ENCODE peak calls at places on chromosomes 3 and 15, in nine cellular contexts. Y, H, N, R, C, A, D, F and J are unnamed samples.

GRCh38 chr3:196638922-196639516 is 475 bp upstream of the NRROS start:
- DNase-seq in A (peak), F (no peak), H (no peak), D (no peak), Y (no peak), C (no peak), N (no peak), R (no peak), J (no peak)

GRCh38 chr15:97984157-97984556 is 23.7 kb downstream of the ARRDC4 start:
- DNase-seq in N (no peak), R (no peak), A (no peak), C (peak), F (no peak), H (no peak), D (no peak), Y (no peak), J (no peak)

GRCh38 chr3:189683576-189684255 is 52.5 kb downstream of the TP63 start:
- DNase-seq in R (no peak), H (no peak), C (no peak), N (no peak), A (no peak), F (no peak), D (peak), Y (no peak), J (no peak)

GRCh38 chr3:152071924-152072323 is 196.8 kb upstream of the MBNL1 start:
- DNase-seq in F (peak), H (peak), Y (no peak), D (peak), N (no peak), A (peak), R (no peak), C (peak), J (no peak)

GRCh38 chr3:140205598-140205997 is 270.6 kb downstream of the CLSTN2 start:
- DNase-seq in D (no peak), F (no peak), Y (no peak), R (no peak), A (no peak), N (no peak), H (no peak), C (no peak), J (no peak)

GRCh38 chr15:68930268-68931022 is at the start of gene SPESP1:
- DNase-seq in D (peak), H (no peak), C (no peak), Y (peak), N (peak), A (no peak), R (peak), F (peak), J (no peak)

GRCh38 chr15:55319537-55320325 is 709 bp downstream of the PIGB start:
- DNase-seq in Y (no peak), N (no peak), C (no peak), D (peak), F (no peak), A (no peak), R (peak), H (peak), J (no peak)

GRCh38 chr3:112308151-112308911 is 14.3 kb upstream of the SLC9C1 start:
- DNase-seq in Y (no peak), D (peak), F (peak), C (no peak), A (peak), H (no peak), R (no peak), N (no peak), J (no peak)

GRCh38 chr15:74306801-74307217 is 60.6 kb downstream of the CYP11A1 start:
- DNase-seq in A (no peak), D (no peak), R (no peak), F (no peak), C (no peak), N (no peak), Y (no peak), H (no peak), J (no peak)

GRCh38 chr15:99703603-99704443 is 29.4 kb downstream of the LYSMD4 start:
- DNase-seq in R (no peak), F (peak), C (peak), N (no peak), H (no peak), Y (no peak), D (peak), A (no peak), J (no peak)

GRCh38 chr3:196641278-196642058 is 2.0 kb downstream of the NRROS start:
- DNase-seq in Y (no peak), R (no peak), A (no peak), N (no peak), C (no peak), F (no peak), D (no peak), H (peak), J (no peak)

GRCh38 chr15:100981086-100981485 is 61.9 kb downstream of the LRRK1 start:
- DNase-seq in D (no peak), R (no peak), Y (no peak), A (no peak), F (no peak), C (no peak), N (no peak), H (no peak), J (no peak)

GRCh38 chr3:55143928-55144671 is 216.2 kb upstream of the LRTM1 start:
- DNase-seq in R (no peak), A (no peak), C (peak), F (no peak), Y (no peak), N (no peak), H (no peak), D (peak), J (no peak)

GRCh38 chr3:69197455-69197854 is 75.1 kb upstream of the LMOD3 start:
- DNase-seq in C (no peak), H (no peak), Y (no peak), A (no peak), F (no peak), R (no peak), N (no peak), D (no peak), J (no peak)

GRCh38 chr15:66323312-66323928 is 30.1 kb downstream of the DIS3L start:
- DNase-seq in F (no peak), H (no peak), C (no peak), A (no peak), Y (no peak), N (no peak), D (no peak), R (no peak), J (no peak)

GRCh38 chr15:34582461-34583357 is 742 bp downstream of the GOLGA8B start:
- DNase-seq in F (no peak), Y (peak), R (peak), C (no peak), N (no peak), H (peak), A (peak), D (peak), J (no peak)

GRCh38 chr15:68773036-68773435 is 47.7 kb downstream of the ANP32A start:
- DNase-seq in N (no peak), Y (no peak), D (no peak), R (no peak), C (no peak), A (no peak), F (no peak), H (no peak), J (no peak)

GRCh38 chr3:87627316-87627715 is 350.9 kb upstream of the POU1F1 start:
- DNase-seq in F (no peak), D (no peak), A (no peak), C (no peak), N (no peak), Y (no peak), R (no peak), H (no peak), J (no peak)

GRCh38 chr3:143851331-143852017 is 3.2 kb upstream of the SLC9A9 start:
- DNase-seq in N (no peak), F (no peak), Y (no peak), C (no peak), R (no peak), A (no peak), D (no peak), H (no peak), J (no peak)

GRCh38 chr3:46110701-46111493 is 83.6 kb upstream of the XCR1 start:
- DNase-seq in D (peak), R (peak), Y (no peak), H (peak), N (no peak), C (peak), F (no peak), A (no peak), J (no peak)